ENCODE peak calls at places on chromosomes 2 and 18, in five cellular contexts. One of them, this sample, is unnamed.

GRCh38 chr18:34999734-35000397 is 41.3 kb upstream of the MAPRE2 start:
- DNase-seq in PC-9: no peak
- DNase-seq in activated CD4-positive, alpha-beta T cell treated with anti-CD3 and anti-CD28 coated beads, Interleukin-2, amount 50 U/mL, for 1 hour: no peak
- DNase-seq in NCI-H510A: peak
- DNase-seq in amygdala: no peak
- DNase-seq in this sample: no peak

GRCh38 chr2:72144746-72145657 is 2.7 kb downstream of the CYP26B1 start:
- DNase-seq in PC-9: peak
- DNase-seq in NCI-H510A: peak
- DNase-seq in activated CD4-positive, alpha-beta T cell treated with anti-CD3 and anti-CD28 coated beads, Interleukin-2, amount 50 U/mL, for 1 hour: no peak
- DNase-seq in amygdala: no peak
- DNase-seq in this sample: no peak

GRCh38 chr2:21095714-21096113 is 28.1 kb upstream of the TDRD15 start:
- DNase-seq in NCI-H510A: no peak
- DNase-seq in PC-9: no peak
- DNase-seq in activated CD4-positive, alpha-beta T cell treated with anti-CD3 and anti-CD28 coated beads, Interleukin-2, amount 50 U/mL, for 1 hour: no peak
- DNase-seq in amygdala: no peak
- DNase-seq in this sample: no peak

GRCh38 chr2:230872968-230873669 is 8.4 kb downstream of the ITM2C start:
- DNase-seq in NCI-H510A: no peak
- DNase-seq in amygdala: no peak
- DNase-seq in PC-9: no peak
- DNase-seq in activated CD4-positive, alpha-beta T cell treated with anti-CD3 and anti-CD28 coated beads, Interleukin-2, amount 50 U/mL, for 1 hour: no peak
- DNase-seq in this sample: no peak

GRCh38 chr2:140990416-140990815 is 1140.4 kb downstream of the LRP1B start:
- DNase-seq in activated CD4-positive, alpha-beta T cell treated with anti-CD3 and anti-CD28 coated beads, Interleukin-2, amount 50 U/mL, for 1 hour: no peak
- DNase-seq in PC-9: no peak
- DNase-seq in NCI-H510A: no peak
- DNase-seq in amygdala: no peak
- DNase-seq in this sample: no peak

GRCh38 chr2:196239622-196240587 is 68.5 kb upstream of the STK17B start:
- DNase-seq in PC-9: peak
- DNase-seq in amygdala: no peak
- DNase-seq in NCI-H510A: no peak
- DNase-seq in activated CD4-positive, alpha-beta T cell treated with anti-CD3 and anti-CD28 coated beads, Interleukin-2, amount 50 U/mL, for 1 hour: peak
- DNase-seq in this sample: no peak

GRCh38 chr18:45449761-45450227 is 165.5 kb upstream of the SLC14A2 start:
- DNase-seq in PC-9: no peak
- DNase-seq in NCI-H510A: no peak
- DNase-seq in activated CD4-positive, alpha-beta T cell treated with anti-CD3 and anti-CD28 coated beads, Interleukin-2, amount 50 U/mL, for 1 hour: no peak
- DNase-seq in amygdala: peak
- DNase-seq in this sample: no peak

GRCh38 chr2:110219496-110220192 is 7.3 kb upstream of the MTLN start:
- DNase-seq in PC-9: no peak
- DNase-seq in NCI-H510A: no peak
- DNase-seq in activated CD4-positive, alpha-beta T cell treated with anti-CD3 and anti-CD28 coated beads, Interleukin-2, amount 50 U/mL, for 1 hour: no peak
- DNase-seq in amygdala: no peak
- DNase-seq in this sample: no peak

GRCh38 chr2:38887902-38888554 is 1.6 kb upstream of the ARHGEF33 start:
- DNase-seq in PC-9: no peak
- DNase-seq in activated CD4-positive, alpha-beta T cell treated with anti-CD3 and anti-CD28 coated beads, Interleukin-2, amount 50 U/mL, for 1 hour: no peak
- DNase-seq in amygdala: no peak
- DNase-seq in NCI-H510A: no peak
- DNase-seq in this sample: no peak

This sample was measured in hippocampal formation.